ENCODE peak calls at places on chromosomes 11 and 22, in eight cellular contexts. One of them, this sample, is unnamed.

GRCh38 chr11:32302826-32303225 is 132.5 kb downstream of the WT1 start:
- DNase-seq in WERI-Rb-1: no peak
- DNase-seq in neuronal stem cell: no peak
- DNase-seq in thoracic aorta: no peak
- DNase-seq in testis: no peak
- DNase-seq in mesendoderm: no peak
- DNase-seq in prostate gland: no peak
- DNase-seq in K562: no peak
- DNase-seq in this sample: no peak

GRCh38 chr11:45900916-45901617 is 6.0 kb downstream of the FREY1 start:
- DNase-seq in WERI-Rb-1: no peak
- DNase-seq in neuronal stem cell: no peak
- DNase-seq in thoracic aorta: no peak
- DNase-seq in testis: peak; percentile 48
- DNase-seq in mesendoderm: no peak
- DNase-seq in prostate gland: no peak
- DNase-seq in K562: no peak
- DNase-seq in this sample: no peak

GRCh38 chr22:49975543-49976389 is 15.2 kb downstream of the PIM3 start:
- DNase-seq in WERI-Rb-1: no peak
- DNase-seq in neuronal stem cell: no peak
- DNase-seq in thoracic aorta: peak; percentile 1
- DNase-seq in testis: no peak
- DNase-seq in mesendoderm: peak; percentile 54
- DNase-seq in prostate gland: no peak
- DNase-seq in K562: peak; percentile 55
- DNase-seq in this sample: no peak

GRCh38 chr11:65427691-65428577 is 5.3 kb downstream of the NEAT1 start:
- DNase-seq in WERI-Rb-1: no peak
- DNase-seq in neuronal stem cell: no peak
- DNase-seq in thoracic aorta: no peak
- DNase-seq in testis: peak; percentile 55
- DNase-seq in mesendoderm: no peak
- DNase-seq in prostate gland: peak; percentile 71
- DNase-seq in K562: peak; percentile 65
- DNase-seq in this sample: peak; percentile 73

GRCh38 chr11:74815966-74816365 is 67.3 kb downstream of the RNF169 start:
- DNase-seq in WERI-Rb-1: no peak
- DNase-seq in neuronal stem cell: peak; percentile 3
- DNase-seq in thoracic aorta: no peak
- DNase-seq in testis: no peak
- DNase-seq in mesendoderm: peak; percentile 65
- DNase-seq in prostate gland: no peak
- DNase-seq in K562: no peak
- DNase-seq in this sample: no peak

GRCh38 chr11:66190776-66191175 is 77.7 kb upstream of the RAB1B start:
- DNase-seq in WERI-Rb-1: peak; percentile 91
- DNase-seq in neuronal stem cell: no peak
- DNase-seq in thoracic aorta: no peak
- DNase-seq in testis: no peak
- DNase-seq in mesendoderm: no peak
- DNase-seq in prostate gland: no peak
- DNase-seq in K562: peak; percentile 23
- DNase-seq in this sample: no peak

GRCh38 chr11:70544774-70545625 is 146.7 kb downstream of the CTTN start:
- DNase-seq in WERI-Rb-1: peak; percentile 82
- DNase-seq in neuronal stem cell: peak; percentile 65
- DNase-seq in thoracic aorta: no peak
- DNase-seq in testis: no peak
- DNase-seq in mesendoderm: peak; percentile 69
- DNase-seq in prostate gland: no peak
- DNase-seq in K562: no peak
- DNase-seq in this sample: no peak

GRCh38 chr11:45917286-45917622 is 423 bp downstream of the PEX16 start:
- DNase-seq in WERI-Rb-1: no peak
- DNase-seq in neuronal stem cell: no peak
- DNase-seq in thoracic aorta: no peak
- DNase-seq in testis: no peak
- DNase-seq in mesendoderm: no peak
- DNase-seq in prostate gland: no peak
- DNase-seq in K562: no peak
- DNase-seq in this sample: no peak

GRCh38 chr11:69909561-69910518 is 90.6 kb upstream of the FGF3 start:
- DNase-seq in WERI-Rb-1: no peak
- DNase-seq in neuronal stem cell: no peak
- DNase-seq in thoracic aorta: no peak
- DNase-seq in testis: no peak
- DNase-seq in mesendoderm: no peak
- DNase-seq in prostate gland: no peak
- DNase-seq in K562: peak; percentile 47
- DNase-seq in this sample: peak; percentile 51

GRCh38 chr11:102564110-102564509 is 33.6 kb upstream of the MMP7 start:
- DNase-seq in WERI-Rb-1: no peak
- DNase-seq in neuronal stem cell: no peak
- DNase-seq in thoracic aorta: no peak
- DNase-seq in testis: no peak
- DNase-seq in mesendoderm: no peak
- DNase-seq in prostate gland: no peak
- DNase-seq in K562: peak; percentile 8
- DNase-seq in this sample: no peak

GRCh38 chr22:17112491-17113042 is 8.6 kb downstream of the TMEM121B start:
- DNase-seq in WERI-Rb-1: no peak
- DNase-seq in neuronal stem cell: no peak
- DNase-seq in thoracic aorta: no peak
- DNase-seq in testis: no peak
- DNase-seq in mesendoderm: no peak
- DNase-seq in prostate gland: peak; percentile 29
- DNase-seq in K562: no peak
- DNase-seq in this sample: no peak

GRCh38 chr11:79437274-79437980 is 3.4 kb downstream of the TENM4 start:
- DNase-seq in WERI-Rb-1: peak; percentile 48
- DNase-seq in neuronal stem cell: peak; percentile 69
- DNase-seq in thoracic aorta: peak; percentile 15
- DNase-seq in testis: peak; percentile 70
- DNase-seq in mesendoderm: peak; percentile 88
- DNase-seq in prostate gland: peak; percentile 44
- DNase-seq in K562: no peak
- DNase-seq in this sample: no peak

GRCh38 chr11:134410766-134411165 is 1.3 kb downstream of the B3GAT1 start:
- DNase-seq in WERI-Rb-1: no peak
- DNase-seq in neuronal stem cell: no peak
- DNase-seq in thoracic aorta: no peak
- DNase-seq in testis: no peak
- DNase-seq in mesendoderm: no peak
- DNase-seq in prostate gland: no peak
- DNase-seq in K562: no peak
- DNase-seq in this sample: no peak

GRCh38 chr22:20811171-20811570 is 37.3 kb downstream of the SERPIND1 start:
- DNase-seq in WERI-Rb-1: no peak
- DNase-seq in neuronal stem cell: no peak
- DNase-seq in thoracic aorta: no peak
- DNase-seq in testis: no peak
- DNase-seq in mesendoderm: no peak
- DNase-seq in prostate gland: no peak
- DNase-seq in K562: no peak
- DNase-seq in this sample: no peak

GRCh38 chr22:36021649-36022048 is 7.0 kb downstream of the RBFOX2 start:
- DNase-seq in WERI-Rb-1: peak; percentile 64
- DNase-seq in neuronal stem cell: no peak
- DNase-seq in thoracic aorta: no peak
- DNase-seq in testis: no peak
- DNase-seq in mesendoderm: no peak
- DNase-seq in prostate gland: no peak
- DNase-seq in K562: no peak
- DNase-seq in this sample: no peak

GRCh38 chr22:42949159-42949558 is 65.8 kb downstream of the PACSIN2 start:
- DNase-seq in WERI-Rb-1: no peak
- DNase-seq in neuronal stem cell: no peak
- DNase-seq in thoracic aorta: no peak
- DNase-seq in testis: peak; percentile 49
- DNase-seq in mesendoderm: peak; percentile 58
- DNase-seq in prostate gland: no peak
- DNase-seq in K562: no peak
- DNase-seq in this sample: no peak

GRCh38 chr22:49772692-49773091 is 55.0 kb downstream of the BRD1 start:
- DNase-seq in WERI-Rb-1: no peak
- DNase-seq in neuronal stem cell: no peak
- DNase-seq in thoracic aorta: no peak
- DNase-seq in testis: no peak
- DNase-seq in mesendoderm: no peak
- DNase-seq in prostate gland: no peak
- DNase-seq in K562: no peak
- DNase-seq in this sample: no peak

GRCh38 chr22:50076646-50077624 is 8.3 kb downstream of the MLC1 start:
- DNase-seq in WERI-Rb-1: no peak
- DNase-seq in neuronal stem cell: no peak
- DNase-seq in thoracic aorta: no peak
- DNase-seq in testis: no peak
- DNase-seq in mesendoderm: no peak
- DNase-seq in prostate gland: no peak
- DNase-seq in K562: no peak
- DNase-seq in this sample: no peak

GRCh38 chr11:58276151-58276550 is 8.1 kb upstream of the OR10W1 start:
- DNase-seq in WERI-Rb-1: no peak
- DNase-seq in neuronal stem cell: no peak
- DNase-seq in thoracic aorta: no peak
- DNase-seq in testis: no peak
- DNase-seq in mesendoderm: no peak
- DNase-seq in prostate gland: no peak
- DNase-seq in K562: no peak
- DNase-seq in this sample: no peak
- H3K4me3 ChIP-seq in WERI-Rb-1: no peak overlapping the region
- H3K4me3 ChIP-seq in neuronal stem cell: no peak overlapping the region
- H3K4me3 ChIP-seq in thoracic aorta: no peak overlapping the region
- H3K4me3 ChIP-seq in testis: no peak overlapping the region
- H3K4me3 ChIP-seq in mesendoderm: no peak overlapping the region
- H3K4me3 ChIP-seq in prostate gland: no peak overlapping the region
- H3K4me3 ChIP-seq in K562: no peak overlapping the region
- H3K4me3 ChIP-seq in this sample: no peak overlapping the region

DNA sequence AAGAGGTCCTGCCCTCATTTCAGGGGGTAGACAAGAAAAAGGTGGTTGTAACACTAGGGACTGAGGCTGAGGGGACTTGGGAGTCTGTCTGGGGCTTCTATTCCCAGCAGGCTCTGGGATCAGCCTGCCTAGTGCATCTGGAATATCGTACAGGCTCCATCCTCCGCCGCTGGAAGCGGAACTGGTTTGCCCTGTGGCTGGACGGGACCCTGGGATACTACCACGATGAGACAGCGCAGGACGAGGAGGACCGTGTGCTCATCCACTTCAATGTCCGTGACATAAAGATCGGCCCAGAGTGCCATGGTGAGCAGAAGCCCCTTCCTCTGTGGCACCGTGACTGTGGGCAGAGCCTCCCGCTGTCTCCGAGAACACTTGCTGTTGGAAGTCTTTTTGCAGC is 4.0 kb downstream of the PLEKHB1 start:
- DNase-seq in WERI-Rb-1: no peak
- DNase-seq in neuronal stem cell: no peak
- DNase-seq in thoracic aorta: no peak
- DNase-seq in testis: no peak
- DNase-seq in mesendoderm: no peak
- DNase-seq in prostate gland: no peak
- DNase-seq in K562: no peak
- DNase-seq in this sample: no peak
- H3K27me3 ChIP-seq in WERI-Rb-1: no peaks in the 10 kb centered on the region
- H3K27me3 ChIP-seq in neuronal stem cell: no peaks in the 10 kb centered on the region
- H3K27me3 ChIP-seq in thoracic aorta: no peaks in the 10 kb centered on the region
- H3K27me3 ChIP-seq in testis: no peaks in the 10 kb centered on the region
- H3K27me3 ChIP-seq in mesendoderm: no peaks in the 10 kb centered on the region
- H3K27me3 ChIP-seq in prostate gland: no peaks in the 10 kb centered on the region
- H3K27me3 ChIP-seq in K562: peaks cover 30% of the 10 kb centered on the region
- H3K27me3 ChIP-seq in this sample: peaks cover 3% of the 10 kb centered on the region

GRCh38 chr22:41660416-41660815 is 28.3 kb downstream of the SNU13 start:
- DNase-seq in WERI-Rb-1: no peak
- DNase-seq in neuronal stem cell: no peak
- DNase-seq in thoracic aorta: no peak
- DNase-seq in testis: no peak
- DNase-seq in mesendoderm: no peak
- DNase-seq in prostate gland: no peak
- DNase-seq in K562: no peak
- DNase-seq in this sample: no peak
- H3K4me3 ChIP-seq in WERI-Rb-1: no peak overlapping the region
- H3K4me3 ChIP-seq in neuronal stem cell: no peak overlapping the region
- H3K4me3 ChIP-seq in thoracic aorta: no peak overlapping the region
- H3K4me3 ChIP-seq in testis: no peak overlapping the region
- H3K4me3 ChIP-seq in mesendoderm: no peak overlapping the region
- H3K4me3 ChIP-seq in prostate gland: no peak overlapping the region
- H3K4me3 ChIP-seq in K562: no peak overlapping the region
- H3K4me3 ChIP-seq in this sample: no peak overlapping the region

DNA sequence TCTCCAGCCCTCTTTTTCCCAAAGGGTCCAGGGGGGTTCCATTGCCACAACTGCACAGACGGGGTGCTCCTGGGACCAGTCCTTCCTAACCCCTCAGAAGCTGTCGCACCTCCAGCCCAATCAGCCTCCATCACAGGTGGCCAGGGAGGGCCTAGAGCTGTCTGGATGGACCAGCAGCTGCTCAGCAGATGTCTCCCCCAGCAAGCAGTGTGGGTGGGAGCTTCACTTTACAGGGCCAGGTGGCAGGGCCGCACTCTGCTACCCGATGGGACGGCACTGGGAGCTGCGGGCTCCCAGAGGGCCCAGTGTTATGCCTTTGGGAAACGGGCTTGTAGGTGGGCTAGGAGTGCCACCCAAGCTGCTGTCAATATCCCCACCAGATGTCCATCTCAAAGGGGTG is 120.5 kb downstream of the DSCAML1 start:
- DNase-seq in WERI-Rb-1: no peak
- DNase-seq in neuronal stem cell: no peak
- DNase-seq in thoracic aorta: no peak
- DNase-seq in testis: no peak
- DNase-seq in mesendoderm: no peak
- DNase-seq in prostate gland: no peak
- DNase-seq in K562: no peak
- DNase-seq in this sample: no peak
- H3K27me3 ChIP-seq in WERI-Rb-1: no peaks in the 10 kb centered on the region
- H3K27me3 ChIP-seq in neuronal stem cell: peaks cover 67% of the 10 kb centered on the region
- H3K27me3 ChIP-seq in thoracic aorta: no peaks in the 10 kb centered on the region
- H3K27me3 ChIP-seq in testis: no peaks in the 10 kb centered on the region
- H3K27me3 ChIP-seq in mesendoderm: no peaks in the 10 kb centered on the region
- H3K27me3 ChIP-seq in prostate gland: peaks cover 4% of the 10 kb centered on the region
- H3K27me3 ChIP-seq in K562: peaks cover 13% of the 10 kb centered on the region
- H3K27me3 ChIP-seq in this sample: no peaks in the 10 kb centered on the region

GRCh38 chr11:67287355-67288197 is 1.5 kb upstream of the ANKRD13D start:
- DNase-seq in WERI-Rb-1: no peak
- DNase-seq in neuronal stem cell: no peak
- DNase-seq in thoracic aorta: no peak
- DNase-seq in testis: no peak
- DNase-seq in mesendoderm: no peak
- DNase-seq in prostate gland: no peak
- DNase-seq in K562: no peak
- DNase-seq in this sample: peak; percentile 50
- H3K4me3 ChIP-seq in WERI-Rb-1: peak overlapping the region; percentile 78
- H3K4me3 ChIP-seq in neuronal stem cell: peak overlapping the region; percentile 96
- H3K4me3 ChIP-seq in thoracic aorta: peak overlapping the region; percentile 97
- H3K4me3 ChIP-seq in testis: no peak overlapping the region
- H3K4me3 ChIP-seq in mesendoderm: no peak overlapping the region
- H3K4me3 ChIP-seq in prostate gland: no peak overlapping the region
- H3K4me3 ChIP-seq in K562: peak overlapping the region; percentile 71
- H3K4me3 ChIP-seq in this sample: peak overlapping the region; percentile 96

GRCh38 chr22:22764085-22764484 is 119.7 kb downstream of the GGTLC2 start:
- DNase-seq in WERI-Rb-1: no peak
- DNase-seq in neuronal stem cell: no peak
- DNase-seq in thoracic aorta: no peak
- DNase-seq in testis: no peak
- DNase-seq in mesendoderm: no peak
- DNase-seq in prostate gland: no peak
- DNase-seq in K562: no peak
- DNase-seq in this sample: no peak
- H3K27me3 ChIP-seq in WERI-Rb-1: no peaks in the 10 kb centered on the region
- H3K27me3 ChIP-seq in neuronal stem cell: no peaks in the 10 kb centered on the region
- H3K27me3 ChIP-seq in thoracic aorta: no peaks in the 10 kb centered on the region
- H3K27me3 ChIP-seq in testis: no peaks in the 10 kb centered on the region
- H3K27me3 ChIP-seq in mesendoderm: no peaks in the 10 kb centered on the region
- H3K27me3 ChIP-seq in prostate gland: no peaks in the 10 kb centered on the region
- H3K27me3 ChIP-seq in K562: peaks cover 17% of the 10 kb centered on the region
- H3K27me3 ChIP-seq in this sample: no peaks in the 10 kb centered on the region

GRCh38 chr22:23034621-23035556 is 35.4 kb upstream of the GNAZ start:
- DNase-seq in WERI-Rb-1: peak; percentile 38
- DNase-seq in neuronal stem cell: no peak
- DNase-seq in thoracic aorta: no peak
- DNase-seq in testis: peak; percentile 33
- DNase-seq in mesendoderm: peak; percentile 48
- DNase-seq in prostate gland: no peak
- DNase-seq in K562: peak; percentile 88
- DNase-seq in this sample: peak; percentile 99
- H3K4me3 ChIP-seq in WERI-Rb-1: no peak overlapping the region
- H3K4me3 ChIP-seq in neuronal stem cell: no peak overlapping the region
- H3K4me3 ChIP-seq in thoracic aorta: no peak overlapping the region
- H3K4me3 ChIP-seq in testis: no peak overlapping the region
- H3K4me3 ChIP-seq in mesendoderm: no peak overlapping the region
- H3K4me3 ChIP-seq in prostate gland: no peak overlapping the region
- H3K4me3 ChIP-seq in K562: no peak overlapping the region
- H3K4me3 ChIP-seq in this sample: peak overlapping the region; percentile 66